ENCODE peak calls at places on chromosomes 1 and 21, in eight cellular contexts. One of them, this sample, is unnamed.

GRCh38 chr21:25891596-25891995 is 156.8 kb downstream of the GABPA start:
- DNase-seq in breast epithelium: no peak
- DNase-seq in spleen: no peak
- DNase-seq in iPS DF 6.9: no peak
- DNase-seq in mesenchymal stem cell: no peak
- DNase-seq in mesendoderm: no peak
- DNase-seq in PC-9: no peak
- DNase-seq in HAP-1: no peak
- DNase-seq in this sample: no peak

GRCh38 chr1:112444269-112444668 is 48.3 kb downstream of the CTTNBP2NL start:
- DNase-seq in mesenchymal stem cell: no peak
- DNase-seq in mesendoderm: no peak
- DNase-seq in HAP-1: no peak
- DNase-seq in breast epithelium: no peak
- DNase-seq in spleen: no peak
- DNase-seq in PC-9: no peak
- DNase-seq in iPS DF 6.9: no peak
- DNase-seq in this sample: no peak

GRCh38 chr1:235014756-235015155 is 113.9 kb downstream of the TOMM20 start:
- DNase-seq in HAP-1: no peak
- DNase-seq in PC-9: no peak
- DNase-seq in breast epithelium: no peak
- DNase-seq in iPS DF 6.9: no peak
- DNase-seq in mesenchymal stem cell: no peak
- DNase-seq in spleen: no peak
- DNase-seq in mesendoderm: no peak
- DNase-seq in this sample: no peak

GRCh38 chr1:181647314-181648035 is 164.2 kb downstream of the CACNA1E start:
- DNase-seq in HAP-1: no peak
- DNase-seq in mesendoderm: no peak
- DNase-seq in PC-9: no peak
- DNase-seq in spleen: no peak
- DNase-seq in iPS DF 6.9: no peak
- DNase-seq in mesenchymal stem cell: no peak
- DNase-seq in breast epithelium: no peak
- DNase-seq in this sample: no peak

GRCh38 chr1:21926814-21927530 is 10.1 kb downstream of the HSPG2 start:
- DNase-seq in HAP-1: no peak
- DNase-seq in iPS DF 6.9: no peak
- DNase-seq in breast epithelium: no peak
- DNase-seq in PC-9: no peak
- DNase-seq in mesenchymal stem cell: no peak
- DNase-seq in mesendoderm: no peak
- DNase-seq in spleen: no peak
- DNase-seq in this sample: no peak

GRCh38 chr1:89302697-89303332 is 30.2 kb upstream of the GBP5 start:
- DNase-seq in iPS DF 6.9: no peak
- DNase-seq in mesenchymal stem cell: no peak
- DNase-seq in spleen: peak; percentile 73
- DNase-seq in mesendoderm: no peak
- DNase-seq in breast epithelium: no peak
- DNase-seq in PC-9: no peak
- DNase-seq in HAP-1: no peak
- DNase-seq in this sample: no peak

GRCh38 chr1:174359454-174359805 is 88.3 kb upstream of the GPR52 start:
- DNase-seq in PC-9: no peak
- DNase-seq in breast epithelium: no peak
- DNase-seq in mesendoderm: no peak
- DNase-seq in spleen: no peak
- DNase-seq in mesenchymal stem cell: no peak
- DNase-seq in HAP-1: no peak
- DNase-seq in iPS DF 6.9: no peak
- DNase-seq in this sample: no peak

GRCh38 chr1:206685749-206686485 is 1.2 kb downstream of the MAPKAPK2 start:
- DNase-seq in PC-9: peak; percentile 52
- DNase-seq in HAP-1: peak; percentile 58
- DNase-seq in iPS DF 6.9: no peak
- DNase-seq in spleen: peak; percentile 91
- DNase-seq in breast epithelium: peak; percentile 74
- DNase-seq in mesendoderm: peak; percentile 89
- DNase-seq in mesenchymal stem cell: peak; percentile 88
- DNase-seq in this sample: peak; percentile 56

GRCh38 chr1:33321178-33321577 is 280 bp upstream of the A3GALT2 start:
- DNase-seq in iPS DF 6.9: no peak
- DNase-seq in breast epithelium: no peak
- DNase-seq in HAP-1: no peak
- DNase-seq in mesendoderm: no peak
- DNase-seq in mesenchymal stem cell: no peak
- DNase-seq in spleen: peak; percentile 51
- DNase-seq in PC-9: no peak
- DNase-seq in this sample: no peak

GRCh38 chr1:93965888-93966287 is 56.7 kb upstream of the GCLM start:
- DNase-seq in mesenchymal stem cell: no peak
- DNase-seq in PC-9: no peak
- DNase-seq in HAP-1: no peak
- DNase-seq in spleen: no peak
- DNase-seq in breast epithelium: no peak
- DNase-seq in iPS DF 6.9: no peak
- DNase-seq in mesendoderm: no peak
- DNase-seq in this sample: no peak

GRCh38 chr1:208781391-208782035 is 537.3 kb upstream of the PLXNA2 start:
- DNase-seq in PC-9: no peak
- DNase-seq in iPS DF 6.9: peak; percentile 43
- DNase-seq in mesendoderm: peak; percentile 20
- DNase-seq in mesenchymal stem cell: no peak
- DNase-seq in HAP-1: peak; percentile 52
- DNase-seq in breast epithelium: no peak
- DNase-seq in spleen: no peak
- DNase-seq in this sample: no peak

GRCh38 chr21:45136927-45137611 is 62.7 kb downstream of the ADARB1 start:
- DNase-seq in breast epithelium: peak; percentile 76
- DNase-seq in PC-9: peak; percentile 75
- DNase-seq in mesenchymal stem cell: peak; percentile 90
- DNase-seq in HAP-1: peak; percentile 92
- DNase-seq in spleen: peak; percentile 89
- DNase-seq in iPS DF 6.9: peak; percentile 77
- DNase-seq in mesendoderm: peak; percentile 87
- DNase-seq in this sample: peak; percentile 12

GRCh38 chr21:45137612-45137937 is 63.2 kb downstream of the ADARB1 start:
- DNase-seq in spleen: no peak
- DNase-seq in mesenchymal stem cell: no peak
- DNase-seq in HAP-1: no peak
- DNase-seq in iPS DF 6.9: no peak
- DNase-seq in PC-9: no peak
- DNase-seq in breast epithelium: no peak
- DNase-seq in mesendoderm: no peak
- DNase-seq in this sample: no peak

GRCh38 chr21:45135122-45135521 is 60.7 kb downstream of the ADARB1 start:
- DNase-seq in breast epithelium: no peak
- DNase-seq in spleen: no peak
- DNase-seq in mesendoderm: no peak
- DNase-seq in HAP-1: no peak
- DNase-seq in iPS DF 6.9: no peak
- DNase-seq in PC-9: no peak
- DNase-seq in mesenchymal stem cell: no peak
- DNase-seq in this sample: no peak

GRCh38 chr21:45135868-45136267 is 61.5 kb downstream of the ADARB1 start:
- DNase-seq in mesendoderm: no peak
- DNase-seq in PC-9: no peak
- DNase-seq in HAP-1: no peak
- DNase-seq in mesenchymal stem cell: peak; percentile 73
- DNase-seq in spleen: no peak
- DNase-seq in iPS DF 6.9: no peak
- DNase-seq in breast epithelium: no peak
- DNase-seq in this sample: no peak

GRCh38 chr21:45136500-45136899 is 62.1 kb downstream of the ADARB1 start:
- DNase-seq in spleen: no peak
- DNase-seq in mesenchymal stem cell: no peak
- DNase-seq in mesendoderm: no peak
- DNase-seq in HAP-1: no peak
- DNase-seq in PC-9: no peak
- DNase-seq in breast epithelium: no peak
- DNase-seq in iPS DF 6.9: no peak
- DNase-seq in this sample: no peak
- H3K4me1 ChIP-seq in spleen: peaks cover 4% of the 10 kb centered on the region
- H3K4me1 ChIP-seq in mesenchymal stem cell: peaks cover 25% of the 10 kb centered on the region
- H3K4me1 ChIP-seq in mesendoderm: no peaks in the 10 kb centered on the region
- H3K4me1 ChIP-seq in HAP-1: no peaks in the 10 kb centered on the region
- H3K4me1 ChIP-seq in PC-9: no peaks in the 10 kb centered on the region
- H3K4me1 ChIP-seq in breast epithelium: no peaks in the 10 kb centered on the region
- H3K4me1 ChIP-seq in iPS DF 6.9: no peaks in the 10 kb centered on the region
- H3K4me1 ChIP-seq in this sample: no peaks in the 10 kb centered on the region

GRCh38 chr1:40743860-40744259 is 39.7 kb upstream of the KCNQ4 start:
- DNase-seq in mesendoderm: no peak
- DNase-seq in breast epithelium: no peak
- DNase-seq in HAP-1: no peak
- DNase-seq in mesenchymal stem cell: no peak
- DNase-seq in PC-9: no peak
- DNase-seq in spleen: no peak
- DNase-seq in iPS DF 6.9: no peak
- DNase-seq in this sample: no peak

GRCh38 chr1:40743452-40743851 is 40.1 kb upstream of the KCNQ4 start:
- DNase-seq in breast epithelium: no peak
- DNase-seq in HAP-1: no peak
- DNase-seq in mesenchymal stem cell: no peak
- DNase-seq in iPS DF 6.9: no peak
- DNase-seq in spleen: no peak
- DNase-seq in mesendoderm: no peak
- DNase-seq in PC-9: no peak
- DNase-seq in this sample: no peak

GRCh38 chr1:40745180-40745579 is 38.4 kb upstream of the KCNQ4 start:
- DNase-seq in spleen: no peak
- DNase-seq in breast epithelium: no peak
- DNase-seq in mesendoderm: peak; percentile 13
- DNase-seq in mesenchymal stem cell: no peak
- DNase-seq in iPS DF 6.9: no peak
- DNase-seq in HAP-1: no peak
- DNase-seq in PC-9: no peak
- DNase-seq in this sample: no peak

GRCh38 chr1:40748841-40749718 is 34.5 kb upstream of the KCNQ4 start:
- DNase-seq in mesenchymal stem cell: no peak
- DNase-seq in iPS DF 6.9: no peak
- DNase-seq in mesendoderm: no peak
- DNase-seq in breast epithelium: no peak
- DNase-seq in HAP-1: no peak
- DNase-seq in spleen: no peak
- DNase-seq in PC-9: no peak
- DNase-seq in this sample: no peak

DNA sequence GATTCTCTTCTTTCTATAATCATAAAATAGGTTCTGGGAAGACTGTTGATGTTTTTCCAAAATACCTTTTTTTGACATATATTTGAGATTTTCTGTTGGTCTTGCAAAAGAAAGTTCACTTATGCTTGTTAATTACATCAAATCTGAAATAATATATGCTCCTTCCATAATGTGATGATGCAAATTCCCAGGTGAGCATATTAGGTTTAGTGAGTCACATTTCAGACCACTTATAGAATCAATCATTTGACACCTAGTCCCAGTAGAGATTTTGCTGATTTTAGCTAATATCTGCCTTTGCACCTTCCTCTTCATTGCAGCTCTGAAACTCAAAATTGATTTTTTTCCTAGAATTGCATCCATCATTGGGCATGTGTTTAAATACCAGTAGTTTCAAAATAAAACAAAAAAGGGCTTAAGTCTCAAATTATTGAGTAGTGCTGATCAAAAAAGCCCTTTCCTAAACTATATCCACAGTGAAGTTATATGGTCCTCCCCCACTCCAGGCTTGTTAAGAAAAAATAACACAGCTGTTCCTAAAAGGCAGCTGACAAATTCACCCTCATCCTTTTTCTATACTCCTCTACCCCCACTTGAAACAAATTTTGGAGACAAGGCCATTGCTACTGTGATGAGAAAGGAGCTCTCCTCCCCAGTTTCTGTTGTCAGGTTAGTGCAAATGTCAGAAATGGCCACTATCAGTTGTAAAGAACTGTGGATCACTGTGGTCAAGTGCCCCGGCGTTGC is 37.1 kb upstream of the KCNQ4 start:
- DNase-seq in mesenchymal stem cell: no peak
- DNase-seq in spleen: no peak
- DNase-seq in mesendoderm: no peak
- DNase-seq in HAP-1: no peak
- DNase-seq in PC-9: no peak
- DNase-seq in breast epithelium: no peak
- DNase-seq in iPS DF 6.9: no peak
- DNase-seq in this sample: no peak
- H3K36me3 ChIP-seq in mesenchymal stem cell: peaks cover 58% of the 10 kb centered on the region
- H3K36me3 ChIP-seq in spleen: peaks cover 91% of the 10 kb centered on the region
- H3K36me3 ChIP-seq in mesendoderm: peaks cover 1% of the 10 kb centered on the region
- H3K36me3 ChIP-seq in HAP-1: peaks cover 33% of the 10 kb centered on the region
- H3K36me3 ChIP-seq in PC-9: peaks cover 10% of the 10 kb centered on the region
- H3K36me3 ChIP-seq in breast epithelium: peaks cover 6% of the 10 kb centered on the region
- H3K36me3 ChIP-seq in iPS DF 6.9: peaks cover 9% of the 10 kb centered on the region
- H3K36me3 ChIP-seq in this sample: peaks cover 37% of the 10 kb centered on the region

DNA sequence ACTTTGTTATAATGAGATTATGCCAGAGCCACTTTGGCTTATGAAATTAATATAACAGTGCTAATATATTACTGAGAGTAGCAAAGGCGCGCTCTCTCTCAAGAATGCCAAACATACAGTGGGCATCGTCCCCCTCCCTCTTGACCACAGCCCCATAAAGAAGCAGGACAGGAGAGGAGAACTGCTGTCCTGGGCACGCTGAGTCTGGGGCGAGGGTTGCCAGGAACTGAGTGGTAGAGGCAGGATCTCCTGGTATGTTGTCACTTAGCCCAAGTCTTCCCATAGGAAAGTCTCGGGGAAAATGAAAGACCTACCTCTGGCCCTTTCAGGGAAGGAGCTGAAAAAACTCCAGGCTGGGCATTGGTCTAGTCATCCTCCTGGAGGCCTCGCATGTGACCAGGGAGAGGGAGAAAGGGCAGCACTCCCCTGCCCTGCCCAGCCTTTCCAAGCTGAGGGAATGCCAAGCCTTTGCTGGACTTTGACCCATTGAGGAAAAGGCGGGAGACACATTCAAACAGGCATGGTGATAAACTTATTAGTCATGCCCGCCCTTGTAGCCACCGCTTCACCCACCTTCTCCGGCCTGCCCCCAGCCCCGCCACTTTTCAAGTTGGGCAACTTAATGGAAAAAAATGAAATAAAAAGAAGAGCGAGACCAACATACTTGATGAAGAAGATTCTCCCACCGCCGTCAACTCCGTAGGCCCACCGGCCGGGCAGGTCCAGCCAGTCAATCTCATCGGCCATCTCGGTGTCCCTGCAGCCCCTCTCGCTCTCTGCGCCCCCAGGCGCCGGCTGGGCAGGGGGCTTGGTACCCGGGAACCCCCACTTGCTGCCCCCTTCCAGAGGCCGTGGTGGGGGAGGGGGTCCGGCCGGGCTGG is 17.4 kb upstream of the PLEKHA6 start:
- DNase-seq in mesenchymal stem cell: no peak
- DNase-seq in HAP-1: no peak
- DNase-seq in PC-9: peak; percentile 59
- DNase-seq in iPS DF 6.9: no peak
- DNase-seq in spleen: no peak
- DNase-seq in breast epithelium: no peak
- DNase-seq in mesendoderm: no peak
- DNase-seq in this sample: no peak
- H3K4me3 ChIP-seq in mesenchymal stem cell: peak overlapping the region; percentile 62
- H3K4me3 ChIP-seq in HAP-1: peak overlapping the region; percentile 34
- H3K4me3 ChIP-seq in PC-9: peak overlapping the region; percentile 77
- H3K4me3 ChIP-seq in iPS DF 6.9: peak overlapping the region; percentile 54
- H3K4me3 ChIP-seq in spleen: no peak overlapping the region
- H3K4me3 ChIP-seq in breast epithelium: peak overlapping the region; percentile 37
- H3K4me3 ChIP-seq in mesendoderm: no peak overlapping the region
- H3K4me3 ChIP-seq in this sample: peak overlapping the region; percentile 66

GRCh38 chr21:43950481-43950880 is 61.6 kb upstream of the TRAPPC10 start:
- DNase-seq in mesenchymal stem cell: no peak
- DNase-seq in iPS DF 6.9: no peak
- DNase-seq in HAP-1: no peak
- DNase-seq in spleen: no peak
- DNase-seq in breast epithelium: no peak
- DNase-seq in PC-9: no peak
- DNase-seq in mesendoderm: no peak
- DNase-seq in this sample: no peak
- H3K4me1 ChIP-seq in mesenchymal stem cell: peaks cover 8% of the 10 kb centered on the region
- H3K4me1 ChIP-seq in iPS DF 6.9: no peaks in the 10 kb centered on the region
- H3K4me1 ChIP-seq in HAP-1: no peaks in the 10 kb centered on the region
- H3K4me1 ChIP-seq in spleen: no peaks in the 10 kb centered on the region
- H3K4me1 ChIP-seq in breast epithelium: no peaks in the 10 kb centered on the region
- H3K4me1 ChIP-seq in PC-9: no peaks in the 10 kb centered on the region
- H3K4me1 ChIP-seq in mesendoderm: no peaks in the 10 kb centered on the region
- H3K4me1 ChIP-seq in this sample: peaks cover 9% of the 10 kb centered on the region